ENCODE peak calls at places on chromosome 20, in four cellular contexts. A, Z, S and L are unnamed samples.

GRCh38 chr20:23147964-23148720 is 62.0 kb upstream of the CD93 start:
- DNase-seq in A (no peak), Z (no peak), S (peak), L (peak)

GRCh38 chr20:22691369-22692118 is 107.2 kb upstream of the FOXA2 start:
- DNase-seq in A (peak), Z (peak), S (peak), L (peak)

GRCh38 chr20:6882911-6883310 is 115.4 kb downstream of the BMP2 start:
- DNase-seq in A (no peak), Z (no peak), S (no peak), L (peak)

GRCh38 chr20:33568378-33569289 is 78.7 kb downstream of the CBFA2T2 start:
- DNase-seq in A (peak), Z (peak), S (peak), L (no peak)

GRCh38 chr20:30489604-30490003 is 767.9 kb upstream of the DEFB115 start:
- DNase-seq in A (peak), Z (no peak), S (no peak), L (no peak)

GRCh38 chr20:56373942-56374341 is 15.2 kb downstream of the FAM210B start:
- DNase-seq in A (no peak), Z (no peak), S (no peak), L (peak)

GRCh38 chr20:54199721-54200176 is 8.1 kb upstream of the PFDN4 start:
- DNase-seq in A (peak), Z (peak), S (peak), L (no peak)

GRCh38 chr20:56636701-56637100 is 7.6 kb downstream of the TFAP2C start:
- DNase-seq in A (no peak), Z (no peak), S (no peak), L (peak)

GRCh38 chr20:2093883-2094282 is 7.7 kb upstream of the STK35 start:
- DNase-seq in A (no peak), Z (no peak), S (no peak), L (no peak)

GRCh38 chr20:22341508-22341907 is 242.9 kb downstream of the FOXA2 start:
- DNase-seq in A (no peak), Z (no peak), S (no peak), L (no peak)

GRCh38 chr20:34072076-34072475 is 40.0 kb downstream of the EIF2S2 start:
- DNase-seq in A (no peak), Z (no peak), S (no peak), L (no peak)

GRCh38 chr20:39936401-39936800 is 752.6 kb downstream of the MAFB start:
- DNase-seq in A (no peak), Z (no peak), S (no peak), L (no peak)

GRCh38 chr20:46202758-46203509 is 84.8 kb downstream of the CD40 start:
- DNase-seq in A (no peak), Z (peak), S (no peak), L (no peak)

GRCh38 chr20:10316582-10316981 is 98.0 kb downstream of the SNAP25 start:
- DNase-seq in A (peak), Z (no peak), S (no peak), L (no peak)

GRCh38 chr20:23013429-23013828 is 21.7 kb upstream of the SSTR4 start:
- DNase-seq in A (no peak), Z (no peak), S (no peak), L (no peak)

GRCh38 chr20:50283922-50284810 is 93.5 kb downstream of the CEBPB start:
- DNase-seq in A (no peak), Z (no peak), S (peak), L (no peak)

GRCh38 chr20:36569847-36570429 is 3.5 kb upstream of the TGIF2 start:
- DNase-seq in A (no peak), Z (no peak), S (no peak), L (no peak)

GRCh38 chr20:32476684-32477593 is 108.2 kb downstream of the NOL4L start:
- DNase-seq in A (no peak), Z (no peak), S (no peak), L (no peak)

GRCh38 chr20:14853079-14853478 is 515.7 kb upstream of the FLRT3 start:
- DNase-seq in A (no peak), Z (no peak), S (no peak), L (no peak)
- H3K4me3 ChIP-seq in A (no peak), Z (no peak), S (no peak), L (no peak)

DNA sequence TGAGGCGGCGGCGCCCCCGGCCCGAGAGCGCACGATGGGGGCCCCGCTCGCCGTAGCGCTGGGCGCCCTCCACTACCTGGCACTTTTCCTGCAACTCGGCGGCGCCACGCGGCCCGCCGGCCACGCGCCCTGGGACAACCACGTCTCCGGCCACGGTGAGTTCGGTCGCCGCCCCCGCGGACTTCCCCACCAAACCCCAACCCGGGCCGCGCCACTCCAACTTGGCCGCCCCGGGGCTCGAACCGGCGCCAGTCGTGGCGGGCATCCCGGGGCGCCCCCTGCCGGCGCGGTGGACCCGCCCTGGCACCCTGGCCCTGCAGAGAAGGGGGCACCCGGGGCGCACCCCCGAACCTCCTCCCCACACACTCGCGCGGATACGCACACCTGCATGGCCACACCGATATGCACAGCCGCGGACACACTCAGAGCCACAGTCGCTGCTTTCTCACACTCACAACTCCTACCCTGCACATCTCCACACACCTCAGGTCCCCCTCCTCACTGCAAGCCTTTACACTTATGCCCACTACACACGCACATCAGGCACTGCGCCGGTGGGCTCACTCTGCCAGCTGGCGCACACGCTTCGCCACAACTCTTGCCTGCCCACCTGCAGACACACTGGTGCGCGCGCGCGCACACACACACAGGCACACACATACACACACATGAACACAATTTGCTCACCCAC is 535 bp downstream of the VSTM2L start:
- DNase-seq in A (peak), Z (no peak), S (no peak), L (no peak)
- TF ChIP-seq CTCF in A (peak), Z (no peak), S (no peak), L (peak)

GRCh38 chr20:38672504-38672903 is 51.8 kb upstream of the SLC32A1 start:
- DNase-seq in A (no peak), Z (no peak), S (no peak), L (no peak)

GRCh38 chr20:38673261-38673660 is 51.0 kb upstream of the SLC32A1 start:
- DNase-seq in A (peak), Z (no peak), S (no peak), L (no peak)

GRCh38 chr20:38674178-38675133 is 49.8 kb upstream of the SLC32A1 start:
- DNase-seq in A (peak), Z (peak), S (no peak), L (no peak)

GRCh38 chr20:38671701-38672292 is 52.5 kb upstream of the SLC32A1 start:
- DNase-seq in A (no peak), Z (no peak), S (no peak), L (no peak)

GRCh38 chr20:38673731-38674177 is 50.5 kb upstream of the SLC32A1 start:
- DNase-seq in A (peak), Z (no peak), S (no peak), L (no peak)
- H3K4me3 ChIP-seq in A (peak), Z (peak), S (peak), L (peak)

GRCh38 chr20:62965363-62965771 is 12.9 kb downstream of the SLC17A9 start:
- DNase-seq in A (peak), Z (no peak), S (no peak), L (no peak)
- TF ChIP-seq CTCF in A (peak), Z (no peak), S (no peak), L (no peak)

DNA sequence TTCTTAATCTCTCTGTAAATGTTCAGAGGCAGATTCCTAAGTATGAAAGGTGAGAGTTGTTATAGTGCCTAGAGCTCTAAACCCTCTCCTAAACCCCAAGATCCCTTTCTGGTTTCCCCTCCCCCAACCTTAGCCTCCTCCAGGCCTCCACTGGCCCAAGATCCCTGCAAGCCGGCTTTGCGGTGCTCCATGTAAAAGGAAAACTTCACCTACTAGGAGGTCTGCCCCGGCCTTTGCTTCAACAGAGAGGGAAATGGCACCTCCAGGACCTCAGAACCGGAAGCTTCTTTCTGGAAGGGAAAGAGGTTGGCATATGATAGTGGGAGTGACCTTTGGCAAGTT is 2.3 kb downstream of the RRBP1 start:
- DNase-seq in A (peak), Z (no peak), S (no peak), L (no peak)
- H3K4me3 ChIP-seq in A (peak), Z (peak), S (no peak), L (peak)

DNA sequence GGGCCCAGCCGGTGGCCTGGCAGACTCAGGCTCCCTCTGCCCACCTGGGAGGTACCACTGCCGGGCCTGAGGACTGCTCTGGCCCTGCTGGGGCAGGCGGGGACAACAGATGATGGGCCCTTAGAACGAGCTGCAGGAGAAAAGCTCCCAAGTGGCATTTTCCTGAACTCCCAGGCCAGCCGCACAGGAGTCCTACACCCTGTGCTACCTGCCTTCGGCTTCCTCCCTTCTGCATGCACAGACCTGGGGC is 41.3 kb downstream of the DSTN start:
- DNase-seq in A (no peak), Z (no peak), S (no peak), L (no peak)
- TF ChIP-seq CTCF in A (no peak), Z (no peak), S (no peak), L (no peak)

GRCh38 chr20:3731944-3732326 is 550 bp upstream of the HSPA12B start:
- DNase-seq in A (peak), Z (no peak), S (no peak), L (no peak)
- H3K4me3 ChIP-seq in A (peak), Z (peak), S (no peak), L (no peak)

GRCh38 chr20:49203746-49204145 is 15.5 kb upstream of the DDX27 start:
- DNase-seq in A (no peak), Z (no peak), S (no peak), L (no peak)

GRCh38 chr20:49210101-49210749 is 9.0 kb upstream of the DDX27 start:
- DNase-seq in A (no peak), Z (no peak), S (no peak), L (no peak)

GRCh38 chr20:49203011-49203410 is 14.9 kb upstream of the STAU1 start:
- DNase-seq in A (no peak), Z (no peak), S (no peak), L (no peak)

GRCh38 chr20:49210750-49211110 is 8.5 kb upstream of the DDX27 start:
- DNase-seq in A (no peak), Z (no peak), S (no peak), L (no peak)

DNA sequence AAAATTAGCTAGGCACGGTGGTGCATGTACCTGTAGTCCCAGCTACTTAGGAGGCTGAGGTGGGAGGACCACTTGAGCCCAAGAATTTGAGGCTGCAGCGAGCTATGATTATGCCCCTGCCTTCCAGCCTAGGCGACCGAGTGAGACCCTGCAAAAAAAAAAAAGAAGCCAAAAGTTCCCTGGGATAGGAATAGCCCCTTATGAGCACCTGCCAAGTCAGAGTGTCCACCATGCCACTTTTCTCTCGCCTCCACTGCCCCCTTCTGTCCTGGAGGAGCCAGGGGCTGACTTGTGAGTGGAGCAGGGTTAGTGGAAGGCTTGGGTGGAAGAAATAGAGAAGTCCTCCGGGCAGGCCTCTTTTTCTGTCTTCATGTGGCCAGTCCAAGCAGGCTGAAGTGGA is 12.1 kb upstream of the DDX27 start:
- DNase-seq in A (peak), Z (no peak), S (no peak), L (no peak)
- TF ChIP-seq CTCF in A (peak), Z (no peak), S (no peak), L (peak)

GRCh38 chr20:57840066-57840465 is 130.3 kb upstream of the PMEPA1 start:
- DNase-seq in A (no peak), Z (no peak), S (no peak), L (no peak)
- H3K4me3 ChIP-seq in A (no peak), Z (no peak), S (no peak), L (no peak)

GRCh38 chr20:8082025-8082424 is 50.0 kb upstream of the PLCB1 start:
- DNase-seq in A (peak), Z (no peak), S (no peak), L (no peak)
- TF ChIP-seq CTCF in A (peak), Z (no peak), S (no peak), L (peak)